ENCODE peak calls at places on chromosomes 3 and 15, in five cellular contexts. B, K, Y, C and Z are unnamed samples.

GRCh38 chr3:71130516-71131384 is 452.8 kb downstream of the FOXP1 start:
- DNase-seq in Y (peak), B (peak), C (peak), K (peak), Z (peak)

GRCh38 chr3:138187296-138188012 is at the start of gene ARMC8:
- DNase-seq in Y (no peak), B (no peak), K (peak), C (no peak), Z (peak)

GRCh38 chr15:20341901-20342605 is 199.5 kb downstream of the GOLGA6L6 start:
- DNase-seq in Y (no peak), B (no peak), K (peak), C (no peak), Z (peak)

GRCh38 chr3:173583496-173583895 is 186.0 kb downstream of the NLGN1 start:
- DNase-seq in K (no peak), B (no peak), C (no peak), Y (no peak), Z (no peak)

GRCh38 chr15:96321422-96322391 is 8.8 kb upstream of the NR2F2 start:
- DNase-seq in C (no peak), B (no peak), Y (no peak), K (no peak), Z (no peak)

GRCh38 chr3:100496711-100497261 is 4.4 kb downstream of the TMEM45A start:
- DNase-seq in K (no peak), Y (peak), B (peak), C (no peak), Z (no peak)

GRCh38 chr3:120111898-120112297 is 17.7 kb upstream of the GSK3B start:
- DNase-seq in C (no peak), K (no peak), B (no peak), Y (no peak), Z (no peak)

GRCh38 chr3:122200681-122201080 is 17.2 kb downstream of the CASR start:
- DNase-seq in K (no peak), B (no peak), Y (no peak), C (no peak), Z (no peak)

GRCh38 chr15:78211189-78211921 is 23.0 kb downstream of the ACSBG1 start:
- DNase-seq in C (no peak), Y (no peak), K (no peak), B (no peak), Z (no peak)

GRCh38 chr3:105355355-105356063 is 11.2 kb upstream of the ALCAM start:
- DNase-seq in Y (no peak), K (no peak), B (no peak), C (no peak), Z (no peak)

GRCh38 chr3:36792342-36792741 is 28.0 kb upstream of the DCLK3 start:
- DNase-seq in Y (no peak), C (no peak), B (peak), K (peak), Z (peak)

GRCh38 chr3:126375835-126376331 is 18.7 kb upstream of the KLF15 start:
- DNase-seq in B (no peak), C (no peak), Y (no peak), K (no peak), Z (no peak)

GRCh38 chr15:25501828-25502446 is 63.1 kb upstream of the UBE3A start:
- DNase-seq in C (no peak), K (peak), Y (peak), B (no peak), Z (peak)

GRCh38 chr3:52053307-52054304 is 2.8 kb downstream of the DUSP7 start:
- DNase-seq in K (peak), B (no peak), Y (no peak), C (peak), Z (peak)

GRCh38 chr3:39637807-39638206 is 170.3 kb downstream of the MOBP start:
- DNase-seq in C (no peak), Y (no peak), K (no peak), B (no peak), Z (peak)

GRCh38 chr3:159001711-159002110 is 199.9 kb downstream of the MFSD1 start:
- DNase-seq in Y (no peak), K (no peak), B (no peak), C (no peak), Z (no peak)

GRCh38 chr3:17478673-17479072 is 263.8 kb downstream of the TBC1D5 start:
- DNase-seq in K (no peak), B (peak), Y (peak), C (no peak), Z (no peak)

GRCh38 chr3:11115548-11115947 is 38.7 kb upstream of the HRH1 start:
- DNase-seq in K (no peak), Y (no peak), B (no peak), C (no peak), Z (no peak)

GRCh38 chr3:58564456-58565160 is 12.6 kb downstream of the FAM107A start:
- DNase-seq in B (peak), Y (peak), K (no peak), C (no peak), Z (no peak)

GRCh38 chr3:160935413-160936095 is 169.6 kb downstream of the B3GALNT1 start:
- DNase-seq in K (no peak), Y (no peak), B (no peak), C (no peak), Z (no peak)

GRCh38 chr3:122493296-122493695 is 21.4 kb downstream of the KPNA1 start:
- DNase-seq in K (no peak), B (no peak), Y (peak), C (no peak), Z (no peak)

GRCh38 chr3:46693897-46694235 is 387 bp upstream of the ALS2CL start:
- DNase-seq in B (no peak), C (peak), Y (no peak), K (no peak), Z (peak)

GRCh38 chr15:101536166-101536874 is 46.8 kb upstream of the PCSK6 start:
- DNase-seq in K (no peak), B (no peak), Y (no peak), C (no peak), Z (no peak)

GRCh38 chr3:143973352-143974021 is 1.9 kb downstream of the DIPK2A start:
- DNase-seq in Y (no peak), B (no peak), K (no peak), C (no peak), Z (no peak)

GRCh38 chr15:25830844-25831443 is 32.2 kb downstream of the ATP10A start:
- DNase-seq in Y (peak), K (no peak), C (no peak), B (peak), Z (no peak)

GRCh38 chr3:100927775-100928174 is 65.4 kb downstream of the ABI3BP start:
- DNase-seq in Y (peak), K (no peak), B (no peak), C (no peak), Z (no peak)

GRCh38 chr3:141229132-141229531 is 2.5 kb upstream of the PXYLP1 start:
- DNase-seq in B (no peak), Y (no peak), C (no peak), K (no peak), Z (no peak)

GRCh38 chr3:128369106-128369708 is 97.5 kb downstream of the DNAJB8 start:
- DNase-seq in K (no peak), C (no peak), B (no peak), Y (no peak), Z (no peak)

GRCh38 chr3:149114458-149114857 is 15.0 kb upstream of the HPS3 start:
- DNase-seq in B (no peak), Y (no peak), C (no peak), K (no peak), Z (no peak)

GRCh38 chr3:39185326-39185958 is 7.0 kb downstream of the XIRP1 start:
- DNase-seq in K (no peak), B (no peak), C (no peak), Y (no peak), Z (no peak)

GRCh38 chr3:123781138-123781537 is 103.0 kb downstream of the MYLK start:
- DNase-seq in B (no peak), Y (no peak), C (no peak), K (no peak), Z (no peak)

GRCh38 chr15:19973718-19974117 is 567.9 kb downstream of the GOLGA6L6 start:
- DNase-seq in K (no peak), C (no peak), B (no peak), Y (no peak), Z (peak)

GRCh38 chr3:111712294-111713180 is 117.4 kb upstream of the ZBED2 start:
- DNase-seq in Y (no peak), C (peak), B (no peak), K (no peak), Z (peak)

GRCh38 chr3:194344012-194344411 is 7.1 kb downstream of the CPN2 start:
- DNase-seq in C (peak), K (peak), Y (no peak), B (no peak), Z (peak)

GRCh38 chr15:67240235-67241131 is 14.0 kb downstream of the AAGAB start:
- DNase-seq in C (no peak), Y (no peak), B (no peak), K (no peak), Z (peak)

GRCh38 chr3:127738192-127738840 is 65.6 kb downstream of the ABTB1 start:
- DNase-seq in B (no peak), K (no peak), Y (no peak), C (no peak), Z (no peak)

GRCh38 chr3:111336511-111336910 is 205.5 kb upstream of the CD96 start:
- DNase-seq in C (no peak), K (no peak), Y (no peak), B (no peak), Z (no peak)

GRCh38 chr3:172515130-172515918 is 7.9 kb downstream of the TNFSF10 start:
- DNase-seq in C (no peak), K (no peak), B (no peak), Y (no peak), Z (no peak)
- TF ChIP-seq CTCF in C (no peak), K (no peak), B (no peak), Y (no peak), Z (no peak)

DNA sequence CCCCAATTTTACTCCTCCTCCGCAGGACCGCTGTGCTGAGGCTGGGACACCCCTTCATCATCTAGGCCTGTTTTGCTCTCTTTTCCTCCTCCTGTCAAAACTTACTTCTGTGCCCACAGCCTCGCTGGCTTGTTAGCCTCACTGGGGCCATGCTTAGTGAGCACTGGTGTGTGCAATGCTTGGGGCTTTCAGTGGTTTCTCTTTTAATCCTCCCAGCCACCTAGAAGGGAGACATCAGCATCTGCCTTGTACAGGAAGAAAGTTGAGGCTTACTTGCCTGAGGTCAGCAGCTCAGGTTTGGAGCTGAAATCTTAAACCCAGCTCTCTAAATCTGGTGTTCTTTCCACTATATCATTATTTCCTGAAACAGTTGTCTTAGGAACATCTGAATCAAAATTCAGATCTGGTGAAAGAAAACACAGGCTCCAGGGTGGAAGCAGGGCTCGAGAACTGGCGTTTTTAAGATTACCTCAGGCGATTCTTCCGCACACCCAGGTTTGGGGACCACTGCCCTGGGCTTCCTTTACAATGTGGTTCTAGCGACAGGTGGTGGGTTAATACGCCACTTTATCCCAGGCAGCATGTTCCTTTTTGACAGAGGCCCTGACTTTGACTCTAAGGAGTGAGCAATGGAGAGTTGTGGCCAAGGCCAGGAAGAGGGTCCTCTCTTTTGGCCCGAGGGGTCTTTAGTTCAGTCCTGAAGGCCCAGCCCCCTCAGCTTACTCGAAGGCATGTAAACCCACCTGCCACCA is 3.8 kb downstream of the THSD4 start:
- DNase-seq in K (no peak), Y (no peak), B (no peak), C (no peak), Z (no peak)
- TF ChIP-seq CTCF in K (no peak), Y (no peak), B (no peak), C (no peak), Z (no peak)

GRCh38 chr3:13532661-13533060 is 16.3 kb upstream of the FBLN2 start:
- DNase-seq in Y (no peak), C (no peak), B (no peak), K (no peak), Z (no peak)
- TF ChIP-seq CTCF in Y (no peak), C (no peak), B (no peak), K (no peak), Z (no peak)

DNA sequence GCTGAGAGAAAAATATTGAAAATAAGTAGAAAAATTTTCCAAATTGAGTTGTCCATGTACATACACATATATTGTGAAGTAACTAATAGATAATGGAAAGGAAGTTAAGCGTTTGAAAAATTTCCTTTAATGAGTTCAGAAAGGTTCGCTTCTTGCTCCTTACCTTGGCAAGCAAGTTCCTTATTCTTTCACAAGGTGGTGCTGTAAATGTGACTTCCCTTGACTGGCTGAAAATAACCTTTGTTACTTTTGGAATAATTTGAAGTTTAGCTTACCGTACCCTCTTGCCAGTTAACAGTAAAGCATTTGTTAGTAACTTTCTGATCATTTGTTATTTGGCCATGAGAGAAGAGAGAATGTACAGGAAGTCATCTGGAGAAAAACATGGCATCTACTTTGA is 41.6 kb downstream of the PYDC2 start:
- DNase-seq in C (no peak), Y (no peak), B (no peak), K (no peak), Z (no peak)
- TF ChIP-seq CTCF in C (no peak), Y (peak), B (no peak), K (peak), Z (no peak)

GRCh38 chr15:76844096-76844495 is 61.0 kb downstream of the SCAPER start:
- DNase-seq in K (no peak), Y (no peak), C (no peak), B (no peak), Z (no peak)
- TF ChIP-seq CTCF in K (no peak), Y (no peak), C (no peak), B (no peak), Z (no peak)

DNA sequence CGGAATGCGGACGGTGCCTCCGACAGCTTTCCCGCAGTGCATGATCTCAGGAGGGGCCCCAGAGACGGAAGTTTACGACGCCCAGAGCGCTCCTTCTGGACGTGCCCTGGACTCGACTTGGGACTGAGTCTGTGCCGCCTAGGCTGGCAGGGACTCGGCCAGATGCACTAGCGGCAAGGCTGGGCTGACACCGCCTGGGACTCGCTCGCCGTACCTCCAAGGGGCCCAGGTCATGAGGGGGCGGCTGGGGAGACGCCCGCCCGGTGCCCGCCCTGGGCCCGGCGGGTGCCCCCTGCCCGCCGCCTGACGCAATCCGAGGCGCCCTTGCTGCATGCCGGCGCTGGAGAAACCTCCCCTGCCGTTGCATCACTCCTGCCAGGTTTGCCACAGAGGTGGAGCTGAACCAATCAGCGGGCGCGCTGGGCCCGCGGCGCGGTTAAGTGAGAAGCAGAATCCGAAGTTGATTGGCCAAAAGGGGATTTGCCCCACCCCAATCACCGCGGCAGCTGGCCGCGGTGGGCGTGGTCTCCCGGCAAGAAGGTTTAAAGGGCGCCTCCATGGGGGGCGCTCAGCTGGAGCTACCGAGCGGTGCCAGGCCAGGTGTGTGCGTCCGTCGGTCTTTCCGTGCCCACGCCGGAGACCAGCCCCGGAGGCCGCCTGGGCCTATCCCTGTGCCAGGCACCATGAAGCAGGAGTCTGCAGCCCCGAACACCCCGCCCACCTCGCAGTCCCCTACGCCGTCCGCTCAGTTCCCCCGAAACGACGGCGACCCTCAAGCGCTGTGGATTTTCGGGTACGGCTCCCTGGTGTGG is at the start of gene CHAC1:
- DNase-seq in Y (peak), B (peak), K (peak), C (peak), Z (peak)
- TF ChIP-seq CTCF in Y (peak), B (no peak), K (no peak), C (peak), Z (no peak)

GRCh38 chr3:196287066-196287404 is 491 bp downstream of the PCYT1A start:
- DNase-seq in B (no peak), K (no peak), Y (no peak), C (no peak), Z (peak)
- TF ChIP-seq CTCF in B (no peak), K (no peak), Y (no peak), C (no peak), Z (no peak)

DNA sequence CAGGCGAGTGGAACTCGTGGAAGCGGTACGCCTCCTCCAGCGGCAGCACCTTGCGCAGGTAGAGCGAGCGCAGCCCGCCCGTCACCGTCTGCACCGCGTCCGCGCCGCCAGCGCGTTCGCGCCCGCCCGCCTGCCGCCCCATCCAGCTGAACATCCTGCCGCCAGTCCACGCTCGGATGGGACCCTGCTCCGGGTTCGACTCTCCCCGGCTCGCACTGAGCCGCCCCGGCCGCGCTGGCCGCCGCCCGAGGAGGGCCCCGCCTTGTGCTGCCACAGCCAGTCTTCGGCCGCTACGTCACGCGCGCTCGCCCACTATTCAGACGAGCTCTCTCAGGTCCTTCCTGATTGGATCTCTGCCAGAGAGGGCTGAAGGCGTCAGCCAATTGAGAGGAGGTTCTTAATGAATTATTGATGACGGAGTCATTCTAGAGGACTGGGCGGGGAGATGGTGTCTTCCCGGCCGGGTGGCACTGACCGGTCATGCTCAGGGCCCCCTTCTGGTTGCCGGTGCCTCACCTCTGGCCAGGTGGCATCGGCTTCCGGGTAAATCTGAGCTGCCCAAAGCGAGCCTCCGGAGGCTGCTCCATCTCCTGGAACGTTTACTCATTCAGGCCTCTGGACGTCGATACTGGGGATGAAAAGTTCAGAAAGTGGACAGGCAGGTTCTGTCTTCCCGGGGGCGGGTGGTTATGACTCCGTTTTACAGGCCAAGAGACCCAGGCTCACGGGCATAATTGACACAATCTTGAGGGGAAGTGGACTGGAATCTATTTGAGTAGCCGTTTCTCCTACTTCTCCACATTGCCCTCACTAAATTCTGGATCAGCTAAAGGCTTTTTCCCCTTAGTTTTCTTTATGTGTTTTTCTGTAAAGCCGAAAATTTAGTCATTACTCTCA is at the start of gene EHD4:
- DNase-seq in B (peak), C (peak), Y (peak), K (peak), Z (peak)
- TF ChIP-seq CTCF in B (peak), C (no peak), Y (peak), K (peak), Z (no peak)